ENCODE peak calls at places on chromosomes 1 and 21, in eight cellular contexts. One of them, this sample, is unnamed.

GRCh38 chr1:81470250-81470649 is 330.5 kb upstream of the ADGRL2 start:
- DNase-seq in uterus: no peak
- DNase-seq in BJ: no peak
- DNase-seq in GM12892: no peak
- DNase-seq in HEK293T: no peak
- DNase-seq in left ventricle myocardium inferior: no peak
- DNase-seq in MM.1S: no peak
- DNase-seq in LHCN-M2: no peak
- DNase-seq in this sample: no peak

GRCh38 chr1:6302568-6302967 is 41.7 kb upstream of the GPR153 start:
- DNase-seq in GM12892: no peak
- DNase-seq in LHCN-M2: no peak
- DNase-seq in HEK293T: no peak
- DNase-seq in BJ: no peak
- DNase-seq in uterus: no peak
- DNase-seq in MM.1S: no peak
- DNase-seq in left ventricle myocardium inferior: no peak
- DNase-seq in this sample: no peak

GRCh38 chr21:45471229-45472052 is 66.5 kb downstream of the COL18A1 start:
- DNase-seq in GM12892: no peak
- DNase-seq in uterus: peak
- DNase-seq in BJ: peak
- DNase-seq in HEK293T: no peak
- DNase-seq in left ventricle myocardium inferior: peak
- DNase-seq in LHCN-M2: peak
- DNase-seq in MM.1S: no peak
- DNase-seq in this sample: peak

GRCh38 chr1:239635276-239635675 is 248.9 kb downstream of the CHRM3 start:
- DNase-seq in left ventricle myocardium inferior: no peak
- DNase-seq in MM.1S: no peak
- DNase-seq in BJ: no peak
- DNase-seq in uterus: no peak
- DNase-seq in GM12892: no peak
- DNase-seq in HEK293T: no peak
- DNase-seq in LHCN-M2: no peak
- DNase-seq in this sample: no peak

GRCh38 chr21:44931137-44931500 is 8.7 kb upstream of the SLX9 start:
- DNase-seq in MM.1S: no peak
- DNase-seq in BJ: no peak
- DNase-seq in left ventricle myocardium inferior: peak
- DNase-seq in uterus: no peak
- DNase-seq in LHCN-M2: peak
- DNase-seq in GM12892: no peak
- DNase-seq in HEK293T: no peak
- DNase-seq in this sample: no peak

GRCh38 chr1:153343040-153343681 is 5.5 kb downstream of the PGLYRP4 start:
- DNase-seq in left ventricle myocardium inferior: no peak
- DNase-seq in MM.1S: no peak
- DNase-seq in GM12892: no peak
- DNase-seq in BJ: no peak
- DNase-seq in HEK293T: no peak
- DNase-seq in LHCN-M2: no peak
- DNase-seq in uterus: no peak
- DNase-seq in this sample: no peak

GRCh38 chr1:161799792-161800191 is 33.7 kb downstream of the ATF6 start:
- DNase-seq in LHCN-M2: no peak
- DNase-seq in GM12892: no peak
- DNase-seq in uterus: no peak
- DNase-seq in BJ: no peak
- DNase-seq in HEK293T: no peak
- DNase-seq in left ventricle myocardium inferior: no peak
- DNase-seq in MM.1S: peak
- DNase-seq in this sample: no peak

GRCh38 chr1:205480349-205481278 is 23.9 kb upstream of the CDK18 start:
- DNase-seq in uterus: no peak
- DNase-seq in BJ: no peak
- DNase-seq in MM.1S: peak
- DNase-seq in LHCN-M2: no peak
- DNase-seq in GM12892: no peak
- DNase-seq in HEK293T: no peak
- DNase-seq in left ventricle myocardium inferior: no peak
- DNase-seq in this sample: no peak

GRCh38 chr1:183323849-183324683 is 94.1 kb downstream of the NMNAT2 start:
- DNase-seq in left ventricle myocardium inferior: no peak
- DNase-seq in uterus: no peak
- DNase-seq in MM.1S: no peak
- DNase-seq in LHCN-M2: no peak
- DNase-seq in HEK293T: no peak
- DNase-seq in BJ: no peak
- DNase-seq in GM12892: no peak
- DNase-seq in this sample: no peak

GRCh38 chr21:43318841-43319781 is 107.8 kb downstream of the SIK1 start:
- DNase-seq in HEK293T: no peak
- DNase-seq in left ventricle myocardium inferior: no peak
- DNase-seq in GM12892: no peak
- DNase-seq in LHCN-M2: peak
- DNase-seq in BJ: no peak
- DNase-seq in MM.1S: no peak
- DNase-seq in uterus: no peak
- DNase-seq in this sample: no peak

GRCh38 chr1:227763246-227764018 is 28.2 kb downstream of the SNAP47 start:
- DNase-seq in MM.1S: no peak
- DNase-seq in uterus: no peak
- DNase-seq in HEK293T: no peak
- DNase-seq in BJ: no peak
- DNase-seq in LHCN-M2: no peak
- DNase-seq in GM12892: no peak
- DNase-seq in left ventricle myocardium inferior: peak
- DNase-seq in this sample: no peak